ENCODE peak calls at places on chromosomes 5 and 9, in seven cellular contexts. R is NCI-H1092; P is mucosa of gallbladder; L is T-cell; S is activated naive CD4-positive, alpha-beta T cell treated with anti-CD3 and anti-CD28 coated beads for 36 hours; W is HTR-8/SVneo; I is activated naive CD8-positive, alpha-beta T cell treated with anti-CD3 and anti-CD28 coated beads, Interleukin-2, amount 50 U/mL, for 24 hours. B is an unnamed sample.

GRCh38 chr9:108569624-108570023 is 286.2 kb downstream of the ACTL7B start:
- DNase-seq in R (no peak), P (no peak), L (no peak), S (no peak), W (no peak), I (no peak), B (peak)

GRCh38 chr9:135167356-135167755 is 79.9 kb downstream of the OLFM1 start:
- DNase-seq in R (no peak), P (no peak), L (no peak), S (no peak), W (no peak), I (no peak), B (no peak)

GRCh38 chr9:89945133-89945532 is 340.3 kb downstream of the GADD45G start:
- DNase-seq in R (no peak), P (no peak), L (no peak), S (no peak), W (no peak), I (no peak), B (no peak)

GRCh38 chr5:173464813-173465212 is 136.6 kb upstream of the STC2 start:
- DNase-seq in R (no peak), P (no peak), L (no peak), S (no peak), W (no peak), I (no peak), B (no peak)

GRCh38 chr9:126499005-126499910 is 114.5 kb upstream of the LMX1B start:
- DNase-seq in R (peak), P (no peak), L (peak), S (peak), W (peak), I (peak), B (no peak)

GRCh38 chr5:119049824-119050449 is 20.9 kb upstream of the DMXL1 start:
- DNase-seq in R (no peak), P (no peak), L (no peak), S (no peak), W (peak), I (no peak), B (peak)

GRCh38 chr9:16053131-16053530 is 500.3 kb downstream of the CCDC171 start:
- DNase-seq in R (no peak), P (no peak), L (no peak), S (no peak), W (no peak), I (no peak), B (no peak)

GRCh38 chr5:113269023-113269997 is 165.5 kb downstream of the TSSK1B start:
- DNase-seq in R (no peak), P (no peak), L (no peak), S (no peak), W (no peak), I (no peak), B (no peak)

B was measured in HS-5.